ENCODE peak calls at places on chromosomes 1 and 21, in four cellular contexts. Z is HL-60, Y is GM12878, Q is K562. D is an unnamed sample.

GRCh38 chr1:70319750-70320149 is 34.8 kb downstream of the ANKRD13C start:
- DNase-seq in Z (no peak), Y (no peak), Q (no peak), D (no peak)

GRCh38 chr1:108503062-108503740 is 53.1 kb downstream of the NBPF6 start:
- DNase-seq in Z (no peak), Y (no peak), Q (no peak), D (no peak)

GRCh38 chr21:33657124-33657842 is 15.0 kb downstream of the ITSN1 start:
- DNase-seq in Z (no peak), Y (no peak), Q (no peak), D (no peak)

GRCh38 chr1:93556291-93556690 is 108.4 kb downstream of the FNBP1L start:
- DNase-seq in Z (no peak), Y (no peak), Q (no peak), D (no peak)

GRCh38 chr1:64920936-64921589 is 45.3 kb downstream of the JAK1 start:
- DNase-seq in Z (no peak), Y (no peak), Q (no peak), D (no peak)

GRCh38 chr1:247401310-247402098 is 14.5 kb upstream of the NLRP3 start:
- DNase-seq in Z (no peak), Y (no peak), Q (no peak), D (no peak)

GRCh38 chr1:201713093-201713810 is 115.7 kb upstream of the IPO9 start:
- DNase-seq in Z (peak; percentile 79), Y (no peak), Q (no peak), D (no peak)

GRCh38 chr21:15631342-15631741 is 98.4 kb upstream of the USP25 start:
- DNase-seq in Z (no peak), Y (no peak), Q (no peak), D (no peak)

GRCh38 chr1:24683713-24684162 is 40.6 kb downstream of the SRRM1 start:
- DNase-seq in Z (no peak), Y (no peak), Q (peak; percentile 24), D (no peak)

GRCh38 chr1:155186266-155186954 is 12.8 kb downstream of the TRIM46 start:
- DNase-seq in Z (no peak), Y (no peak), Q (no peak), D (no peak)

GRCh38 chr1:3602375-3602774 is 8.9 kb downstream of the MEGF6 start:
- DNase-seq in Z (no peak), Y (no peak), Q (no peak), D (no peak)

GRCh38 chr1:109629372-109630030 is 9.9 kb downstream of the AMPD2 start:
- DNase-seq in Z (no peak), Y (no peak), Q (no peak), D (no peak)

GRCh38 chr1:24292100-24292499 is 27.1 kb upstream of the GRHL3 start:
- DNase-seq in Z (no peak), Y (no peak), Q (no peak), D (no peak)

GRCh38 chr1:111197598-111198289 is 2.7 kb downstream of the DENND2D start:
- DNase-seq in Z (no peak), Y (no peak), Q (peak; percentile 40), D (no peak)

GRCh38 chr1:180524915-180525695 is 22.7 kb upstream of the ACBD6 start:
- DNase-seq in Z (no peak), Y (no peak), Q (no peak), D (no peak)

GRCh38 chr1:67134692-67135091 is at the start of gene C1orf141:
- DNase-seq in Z (no peak), Y (no peak), Q (no peak), D (no peak)

GRCh38 chr1:46400398-46400797 is 6.3 kb downstream of the FAAH start:
- DNase-seq in Z (no peak), Y (no peak), Q (no peak), D (no peak)

GRCh38 chr1:89254658-89255287 is 17.9 kb downstream of the GBP5 start:
- DNase-seq in Z (no peak), Y (no peak), Q (no peak), D (no peak)

GRCh38 chr1:77222496-77222895 is 3.3 kb upstream of the PIGK start:
- DNase-seq in Z (no peak), Y (no peak), Q (no peak), D (no peak)
- TF ChIP-seq SPI1 in Z (no peak), Y (no peak), Q (no peak), D (no peak)

GRCh38 chr1:21508580-21509350 is 458 bp upstream of the ALPL start:
- DNase-seq in Z (peak; percentile 24), Y (no peak), Q (peak; percentile 98), D (peak; percentile 83)
- TF ChIP-seq POLR2AphosphoS5 in Z (no peak), Y (no peak), Q (no peak), D (no peak)

DNA sequence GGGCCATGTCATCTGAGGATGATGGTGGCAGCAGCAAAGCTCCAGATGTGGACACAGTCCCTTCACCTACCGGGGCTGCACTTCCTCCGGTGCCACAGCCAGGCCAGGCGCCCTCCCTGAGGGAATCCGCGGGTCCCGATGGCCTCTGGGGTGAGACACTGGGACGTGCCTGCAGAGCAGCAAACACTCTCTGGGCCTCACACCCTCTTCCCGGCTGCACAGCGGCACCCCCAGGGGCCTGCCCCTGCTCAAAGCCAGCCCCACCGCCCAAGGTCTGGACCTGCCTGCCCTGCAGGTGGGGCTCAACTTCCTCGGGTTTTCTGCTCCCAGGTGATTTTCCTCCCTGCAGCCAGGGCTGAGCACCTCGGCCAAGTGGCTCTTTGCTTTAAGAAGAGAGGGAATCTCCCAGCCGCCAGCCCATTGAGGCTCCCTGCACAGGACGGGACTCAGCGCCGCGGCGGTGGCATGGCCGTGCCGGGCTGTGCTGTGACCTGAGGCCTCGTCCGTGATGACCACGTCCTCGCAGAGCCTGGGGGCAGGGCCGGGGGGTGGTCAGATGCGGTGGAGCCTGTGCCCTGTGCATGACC is 21.3 kb upstream of the COL18A1 start:
- DNase-seq in Z (no peak), Y (no peak), Q (no peak), D (no peak)
- TF ChIP-seq SPI1 in Z (no peak), Y (no peak), Q (no peak), D (no peak)

DNA sequence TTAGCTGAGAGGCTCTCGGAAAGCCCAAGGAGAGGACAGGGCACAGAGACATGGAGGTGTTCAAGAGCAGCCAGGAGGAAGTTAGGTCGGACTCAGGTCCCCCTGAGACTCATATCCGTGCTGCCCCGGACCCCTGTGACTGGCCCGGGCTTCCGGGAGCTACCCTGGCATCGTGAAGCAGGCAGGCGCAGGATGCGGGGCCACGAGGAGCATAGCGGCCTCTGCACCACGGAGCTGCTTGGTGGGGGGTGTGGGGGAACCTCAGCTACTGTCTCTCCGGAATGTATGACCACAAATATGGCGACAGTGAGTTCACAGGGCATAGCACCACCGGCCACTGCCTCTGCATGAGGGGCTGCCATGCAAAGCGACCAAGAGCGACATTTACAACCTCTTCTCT is 112.2 kb upstream of the GUCA2B start:
- DNase-seq in Z (no peak), Y (no peak), Q (no peak), D (no peak)
- TF ChIP-seq POLR2AphosphoS5 in Z (no peak), Y (no peak), Q (no peak), D (no peak)

DNA sequence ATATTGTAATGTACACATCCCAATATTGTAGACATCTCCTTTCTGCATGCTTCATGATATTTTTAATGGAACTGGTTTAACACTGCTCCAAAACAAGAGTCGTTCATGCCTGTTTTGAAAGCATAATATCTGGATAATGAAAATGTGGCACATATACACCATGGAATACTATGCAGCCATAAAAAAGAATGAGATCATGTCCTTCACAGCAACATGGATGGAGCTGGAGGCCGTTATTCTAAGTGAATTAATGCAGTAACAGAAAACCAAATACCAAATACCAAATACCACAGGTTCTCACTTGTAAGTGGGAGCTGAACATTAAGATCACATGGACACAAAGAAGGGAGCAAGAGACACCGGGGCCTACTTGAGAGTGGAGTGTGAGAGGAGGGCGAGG is 92.2 kb upstream of the C1orf105 start:
- DNase-seq in Z (no peak), Y (no peak), Q (no peak), D (no peak)
- TF ChIP-seq SPI1 in Z (no peak), Y (no peak), Q (no peak), D (no peak)

GRCh38 chr1:185442065-185442464 is 125.0 kb upstream of the IVNS1ABP start:
- DNase-seq in Z (no peak), Y (no peak), Q (no peak), D (no peak)
- TF ChIP-seq POLR2AphosphoS5 in Z (no peak), Y (no peak), Q (no peak), D (no peak)

GRCh38 chr1:235954306-235955283 is 87.9 kb upstream of the LYST start:
- DNase-seq in Z (peak; percentile 95), Y (peak; percentile 87), Q (no peak), D (peak; percentile 63)

GRCh38 chr1:235953801-235954200 is 87.1 kb upstream of the LYST start:
- DNase-seq in Z (no peak), Y (no peak), Q (no peak), D (no peak)

GRCh38 chr1:235950318-235950717 is 83.6 kb upstream of the LYST start:
- DNase-seq in Z (no peak), Y (no peak), Q (no peak), D (no peak)

GRCh38 chr1:235955777-235956176 is 89.1 kb upstream of the LYST start:
- DNase-seq in Z (no peak), Y (no peak), Q (no peak), D (no peak)

DNA sequence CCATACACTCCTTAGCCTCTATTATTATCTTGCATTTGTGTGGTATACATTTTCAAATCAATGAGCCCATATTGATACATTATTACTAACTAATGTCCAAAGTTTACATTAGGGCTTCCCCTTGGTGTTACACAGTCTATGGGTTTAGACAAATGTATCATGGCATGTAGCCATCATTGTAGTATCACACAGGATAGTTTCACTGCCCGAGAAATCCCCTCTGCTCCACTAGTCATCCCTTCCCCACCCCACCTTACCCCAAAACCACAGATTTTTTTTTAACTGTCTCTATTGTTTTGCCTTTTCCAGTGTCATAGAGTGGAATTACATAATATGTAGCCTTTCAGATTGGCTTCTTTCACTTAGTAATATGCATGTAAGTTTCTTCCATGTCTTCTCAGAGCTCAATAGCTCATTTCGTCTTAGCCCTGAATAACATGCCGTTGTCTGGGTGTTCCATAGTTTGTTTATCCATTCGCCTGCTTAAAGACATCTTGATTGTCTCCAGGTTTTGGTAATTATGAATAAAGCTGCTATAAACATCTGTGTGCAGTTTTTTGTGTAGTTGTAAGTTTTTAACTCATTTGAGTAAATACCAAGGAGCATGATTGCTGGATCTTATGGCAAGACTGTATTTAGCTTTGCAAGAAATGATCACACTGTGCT is 86.4 kb upstream of the LYST start:
- DNase-seq in Z (no peak), Y (peak; percentile 59), Q (no peak), D (no peak)
- TF ChIP-seq SPI1 in Z (no peak), Y (no peak), Q (no peak), D (peak; percentile 4)

GRCh38 chr1:183022202-183023145 is 746 bp upstream of the LAMC1 start:
- DNase-seq in Z (no peak), Y (peak; percentile 49), Q (peak; percentile 34), D (peak; percentile 49)
- TF ChIP-seq POLR2AphosphoS5 in Z (no peak), Y (peak; percentile 30), Q (no peak), D (no peak)

D was measured in GM12891.